ENCODE peak calls at places on chromosomes 7 and 10, in eight cellular contexts. One of them, this sample, is unnamed.

GRCh38 chr10:117801691-117802090 is 245.1 kb downstream of the RAB11FIP2 start:
- DNase-seq in Daoy: peak; percentile 11
- DNase-seq in T follicular helper cell: no peak
- DNase-seq in memory B cell: no peak
- DNase-seq in kidney: no peak
- DNase-seq in stimulated activated CD8-positive, alpha-beta memory T cell treated with anti-CD3 and anti-CD28 coated beads, Interleukin-15, amount 100 ng/mL, for 24 hours: no peak
- DNase-seq in mesothelial cell of epicardium: no peak
- DNase-seq in H7: no peak
- DNase-seq in this sample: no peak

GRCh38 chr10:103885617-103886016 is 30.2 kb upstream of the SH3PXD2A start:
- DNase-seq in Daoy: no peak
- DNase-seq in H7: no peak
- DNase-seq in kidney: no peak
- DNase-seq in T follicular helper cell: no peak
- DNase-seq in mesothelial cell of epicardium: no peak
- DNase-seq in memory B cell: no peak
- DNase-seq in stimulated activated CD8-positive, alpha-beta memory T cell treated with anti-CD3 and anti-CD28 coated beads, Interleukin-15, amount 100 ng/mL, for 24 hours: no peak
- DNase-seq in this sample: no peak

GRCh38 chr10:33224251-33224965 is 110.1 kb downstream of the NRP1 start:
- DNase-seq in Daoy: no peak
- DNase-seq in kidney: no peak
- DNase-seq in T follicular helper cell: no peak
- DNase-seq in stimulated activated CD8-positive, alpha-beta memory T cell treated with anti-CD3 and anti-CD28 coated beads, Interleukin-15, amount 100 ng/mL, for 24 hours: no peak
- DNase-seq in memory B cell: no peak
- DNase-seq in H7: no peak
- DNase-seq in mesothelial cell of epicardium: no peak
- DNase-seq in this sample: no peak

GRCh38 chr10:119217401-119217800 is 10.0 kb downstream of the GRK5 start:
- DNase-seq in mesothelial cell of epicardium: no peak
- DNase-seq in Daoy: no peak
- DNase-seq in H7: no peak
- DNase-seq in T follicular helper cell: no peak
- DNase-seq in kidney: no peak
- DNase-seq in memory B cell: no peak
- DNase-seq in stimulated activated CD8-positive, alpha-beta memory T cell treated with anti-CD3 and anti-CD28 coated beads, Interleukin-15, amount 100 ng/mL, for 24 hours: no peak
- DNase-seq in this sample: no peak

GRCh38 chr10:126646101-126646500 is 24.4 kb downstream of the C10orf90 start:
- DNase-seq in stimulated activated CD8-positive, alpha-beta memory T cell treated with anti-CD3 and anti-CD28 coated beads, Interleukin-15, amount 100 ng/mL, for 24 hours: no peak
- DNase-seq in kidney: no peak
- DNase-seq in mesothelial cell of epicardium: no peak
- DNase-seq in T follicular helper cell: no peak
- DNase-seq in Daoy: peak; percentile 36
- DNase-seq in H7: no peak
- DNase-seq in memory B cell: no peak
- DNase-seq in this sample: no peak

GRCh38 chr10:13437026-13437555 is 89.0 kb upstream of the SEPHS1 start:
- DNase-seq in stimulated activated CD8-positive, alpha-beta memory T cell treated with anti-CD3 and anti-CD28 coated beads, Interleukin-15, amount 100 ng/mL, for 24 hours: no peak
- DNase-seq in kidney: no peak
- DNase-seq in H7: no peak
- DNase-seq in Daoy: no peak
- DNase-seq in T follicular helper cell: no peak
- DNase-seq in memory B cell: no peak
- DNase-seq in mesothelial cell of epicardium: no peak
- DNase-seq in this sample: peak; percentile 13

GRCh38 chr10:5945203-5945534 is 32.2 kb downstream of the IL15RA start:
- DNase-seq in H7: peak; percentile 61
- DNase-seq in stimulated activated CD8-positive, alpha-beta memory T cell treated with anti-CD3 and anti-CD28 coated beads, Interleukin-15, amount 100 ng/mL, for 24 hours: no peak
- DNase-seq in memory B cell: no peak
- DNase-seq in T follicular helper cell: no peak
- DNase-seq in kidney: peak; percentile 61
- DNase-seq in mesothelial cell of epicardium: no peak
- DNase-seq in Daoy: no peak
- DNase-seq in this sample: no peak

GRCh38 chr7:114949227-114949626 is 27.3 kb downstream of the MDFIC start:
- DNase-seq in memory B cell: no peak
- DNase-seq in H7: no peak
- DNase-seq in T follicular helper cell: no peak
- DNase-seq in Daoy: no peak
- DNase-seq in kidney: no peak
- DNase-seq in stimulated activated CD8-positive, alpha-beta memory T cell treated with anti-CD3 and anti-CD28 coated beads, Interleukin-15, amount 100 ng/mL, for 24 hours: no peak
- DNase-seq in mesothelial cell of epicardium: no peak
- DNase-seq in this sample: peak; percentile 19

GRCh38 chr7:140231779-140232491 is 55.2 kb upstream of the KDM7A start:
- DNase-seq in T follicular helper cell: no peak
- DNase-seq in Daoy: no peak
- DNase-seq in stimulated activated CD8-positive, alpha-beta memory T cell treated with anti-CD3 and anti-CD28 coated beads, Interleukin-15, amount 100 ng/mL, for 24 hours: no peak
- DNase-seq in H7: peak; percentile 36
- DNase-seq in mesothelial cell of epicardium: no peak
- DNase-seq in kidney: no peak
- DNase-seq in memory B cell: peak; percentile 18
- DNase-seq in this sample: peak; percentile 97

GRCh38 chr7:15016726-15017125 is 114.2 kb upstream of the DGKB start:
- DNase-seq in T follicular helper cell: no peak
- DNase-seq in memory B cell: no peak
- DNase-seq in Daoy: no peak
- DNase-seq in kidney: no peak
- DNase-seq in mesothelial cell of epicardium: no peak
- DNase-seq in H7: no peak
- DNase-seq in stimulated activated CD8-positive, alpha-beta memory T cell treated with anti-CD3 and anti-CD28 coated beads, Interleukin-15, amount 100 ng/mL, for 24 hours: no peak
- DNase-seq in this sample: no peak

This sample was measured in small intestine.